ENCODE peak calls at places on chromosomes 1 and 21, in five cellular contexts. One of them, this sample, is unnamed.

GRCh38 chr1:48761986-48762385 is 14.7 kb downstream of the BEND5 start:
- DNase-seq in fibroblast of pulmonary artery: peak; percentile 4
- DNase-seq in foreskin fibroblast: peak; percentile 72
- DNase-seq in ovary: no peak
- DNase-seq in bronchial epithelial cell: peak; percentile 30
- DNase-seq in this sample: no peak

GRCh38 chr1:87766737-87767136 is 438.1 kb downstream of the LMO4 start:
- DNase-seq in fibroblast of pulmonary artery: peak; percentile 17
- DNase-seq in foreskin fibroblast: peak; percentile 49
- DNase-seq in ovary: no peak
- DNase-seq in bronchial epithelial cell: peak; percentile 85
- DNase-seq in this sample: no peak

GRCh38 chr1:107213225-107213624 is 72.4 kb downstream of the NTNG1 start:
- DNase-seq in fibroblast of pulmonary artery: no peak
- DNase-seq in foreskin fibroblast: no peak
- DNase-seq in ovary: no peak
- DNase-seq in bronchial epithelial cell: no peak
- DNase-seq in this sample: no peak

GRCh38 chr1:59494145-59494824 is 197.4 kb downstream of the FGGY start:
- DNase-seq in fibroblast of pulmonary artery: peak; percentile 54
- DNase-seq in foreskin fibroblast: peak; percentile 38
- DNase-seq in ovary: no peak
- DNase-seq in bronchial epithelial cell: no peak
- DNase-seq in this sample: no peak

GRCh38 chr1:227489572-227489971 is 73.8 kb upstream of the ZNF678 start:
- DNase-seq in fibroblast of pulmonary artery: no peak
- DNase-seq in foreskin fibroblast: no peak
- DNase-seq in ovary: no peak
- DNase-seq in bronchial epithelial cell: no peak
- DNase-seq in this sample: no peak

GRCh38 chr1:66354311-66354922 is 179.5 kb upstream of the SGIP1 start:
- DNase-seq in fibroblast of pulmonary artery: peak; percentile 75
- DNase-seq in foreskin fibroblast: no peak
- DNase-seq in ovary: no peak
- DNase-seq in bronchial epithelial cell: no peak
- DNase-seq in this sample: no peak

GRCh38 chr1:231340328-231341013 is 2.4 kb downstream of the SPRTN start:
- DNase-seq in fibroblast of pulmonary artery: no peak
- DNase-seq in foreskin fibroblast: no peak
- DNase-seq in ovary: no peak
- DNase-seq in bronchial epithelial cell: no peak
- DNase-seq in this sample: no peak

GRCh38 chr1:240465531-240465940 is 146.4 kb downstream of the GREM2 start:
- DNase-seq in fibroblast of pulmonary artery: peak; percentile 15
- DNase-seq in foreskin fibroblast: peak; percentile 23
- DNase-seq in ovary: no peak
- DNase-seq in bronchial epithelial cell: no peak
- DNase-seq in this sample: no peak

GRCh38 chr21:17818158-17819113 is 720 bp downstream of the C21orf91 start:
- DNase-seq in fibroblast of pulmonary artery: peak; percentile 49
- DNase-seq in foreskin fibroblast: peak; percentile 62
- DNase-seq in ovary: peak; percentile 30
- DNase-seq in bronchial epithelial cell: peak; percentile 23
- DNase-seq in this sample: no peak

GRCh38 chr1:206663832-206664652 is 20.7 kb upstream of the MAPKAPK2 start:
- DNase-seq in fibroblast of pulmonary artery: peak; percentile 79
- DNase-seq in foreskin fibroblast: peak; percentile 81
- DNase-seq in ovary: peak; percentile 55
- DNase-seq in bronchial epithelial cell: peak; percentile 52
- DNase-seq in this sample: no peak

GRCh38 chr1:110136911-110137310 is 13.4 kb upstream of the SLC6A17 start:
- DNase-seq in fibroblast of pulmonary artery: no peak
- DNase-seq in foreskin fibroblast: no peak
- DNase-seq in ovary: no peak
- DNase-seq in bronchial epithelial cell: no peak
- DNase-seq in this sample: no peak

GRCh38 chr1:11918779-11919519 is 7.3 kb downstream of the KIAA2013 start:
- DNase-seq in fibroblast of pulmonary artery: peak; percentile 79
- DNase-seq in foreskin fibroblast: peak; percentile 91
- DNase-seq in ovary: peak; percentile 50
- DNase-seq in bronchial epithelial cell: peak; percentile 47
- DNase-seq in this sample: peak; percentile 51

GRCh38 chr1:108706643-108707042 is 6.1 kb upstream of the FNDC7 start:
- DNase-seq in fibroblast of pulmonary artery: no peak
- DNase-seq in foreskin fibroblast: no peak
- DNase-seq in ovary: no peak
- DNase-seq in bronchial epithelial cell: no peak
- DNase-seq in this sample: no peak

GRCh38 chr1:209307836-209308235 is 275.7 kb upstream of the CAMK1G start:
- DNase-seq in fibroblast of pulmonary artery: no peak
- DNase-seq in foreskin fibroblast: no peak
- DNase-seq in ovary: no peak
- DNase-seq in bronchial epithelial cell: no peak
- DNase-seq in this sample: no peak

GRCh38 chr1:208525417-208525816 is 281.2 kb upstream of the PLXNA2 start:
- DNase-seq in fibroblast of pulmonary artery: no peak
- DNase-seq in foreskin fibroblast: no peak
- DNase-seq in ovary: no peak
- DNase-seq in bronchial epithelial cell: peak; percentile 8
- DNase-seq in this sample: no peak

GRCh38 chr1:149849947-149850360 is 49.4 kb upstream of the BOLA1 start:
- DNase-seq in fibroblast of pulmonary artery: no peak
- DNase-seq in foreskin fibroblast: peak; percentile 18
- DNase-seq in ovary: no peak
- DNase-seq in bronchial epithelial cell: peak; percentile 39
- DNase-seq in this sample: no peak

GRCh38 chr1:178620584-178621475 is 104.2 kb upstream of the RALGPS2 start:
- DNase-seq in fibroblast of pulmonary artery: no peak
- DNase-seq in foreskin fibroblast: no peak
- DNase-seq in ovary: no peak
- DNase-seq in bronchial epithelial cell: no peak
- DNase-seq in this sample: no peak

GRCh38 chr1:165910764-165911421 is 83.5 kb downstream of the UCK2 start:
- DNase-seq in fibroblast of pulmonary artery: no peak
- DNase-seq in foreskin fibroblast: no peak
- DNase-seq in ovary: peak; percentile 78
- DNase-seq in bronchial epithelial cell: no peak
- DNase-seq in this sample: no peak

GRCh38 chr1:66281808-66282207 is 252.1 kb upstream of the SGIP1 start:
- DNase-seq in fibroblast of pulmonary artery: no peak
- DNase-seq in foreskin fibroblast: no peak
- DNase-seq in ovary: no peak
- DNase-seq in bronchial epithelial cell: no peak
- DNase-seq in this sample: no peak

GRCh38 chr1:9852410-9853301 is 28.9 kb upstream of the CLSTN1 start:
- DNase-seq in fibroblast of pulmonary artery: peak; percentile 90
- DNase-seq in foreskin fibroblast: peak; percentile 88
- DNase-seq in ovary: no peak
- DNase-seq in bronchial epithelial cell: no peak
- DNase-seq in this sample: peak; percentile 60

GRCh38 chr1:234532511-234532922 is 53.5 kb upstream of the TARBP1 start:
- DNase-seq in fibroblast of pulmonary artery: no peak
- DNase-seq in foreskin fibroblast: no peak
- DNase-seq in ovary: no peak
- DNase-seq in bronchial epithelial cell: peak; percentile 78
- DNase-seq in this sample: no peak

GRCh38 chr1:16294219-16295212 is 57.5 kb upstream of the CPLANE2 start:
- DNase-seq in fibroblast of pulmonary artery: no peak
- DNase-seq in foreskin fibroblast: no peak
- DNase-seq in ovary: no peak
- DNase-seq in bronchial epithelial cell: peak; percentile 64
- DNase-seq in this sample: no peak

GRCh38 chr21:44199448-44199847 is 41.3 kb downstream of the ICOSLG start:
- DNase-seq in fibroblast of pulmonary artery: no peak
- DNase-seq in foreskin fibroblast: no peak
- DNase-seq in ovary: no peak
- DNase-seq in bronchial epithelial cell: no peak
- DNase-seq in this sample: no peak

GRCh38 chr1:222171005-222171404 is 376.9 kb downstream of the HHIPL2 start:
- DNase-seq in fibroblast of pulmonary artery: peak; percentile 72
- DNase-seq in foreskin fibroblast: peak; percentile 71
- DNase-seq in ovary: no peak
- DNase-seq in bronchial epithelial cell: peak; percentile 63
- DNase-seq in this sample: no peak

GRCh38 chr1:156656779-156657160 is 14.9 kb downstream of the BCAN start:
- DNase-seq in fibroblast of pulmonary artery: no peak
- DNase-seq in foreskin fibroblast: peak; percentile 66
- DNase-seq in ovary: no peak
- DNase-seq in bronchial epithelial cell: no peak
- DNase-seq in this sample: no peak
- H3K4me3 ChIP-seq in fibroblast of pulmonary artery: peak overlapping the region; percentile 38
- H3K4me3 ChIP-seq in foreskin fibroblast: peak overlapping the region; percentile 43
- H3K4me3 ChIP-seq in ovary: peak overlapping the region; percentile 39
- H3K4me3 ChIP-seq in bronchial epithelial cell: no peak overlapping the region
- H3K4me3 ChIP-seq in this sample: peak overlapping the region; percentile 17

DNA sequence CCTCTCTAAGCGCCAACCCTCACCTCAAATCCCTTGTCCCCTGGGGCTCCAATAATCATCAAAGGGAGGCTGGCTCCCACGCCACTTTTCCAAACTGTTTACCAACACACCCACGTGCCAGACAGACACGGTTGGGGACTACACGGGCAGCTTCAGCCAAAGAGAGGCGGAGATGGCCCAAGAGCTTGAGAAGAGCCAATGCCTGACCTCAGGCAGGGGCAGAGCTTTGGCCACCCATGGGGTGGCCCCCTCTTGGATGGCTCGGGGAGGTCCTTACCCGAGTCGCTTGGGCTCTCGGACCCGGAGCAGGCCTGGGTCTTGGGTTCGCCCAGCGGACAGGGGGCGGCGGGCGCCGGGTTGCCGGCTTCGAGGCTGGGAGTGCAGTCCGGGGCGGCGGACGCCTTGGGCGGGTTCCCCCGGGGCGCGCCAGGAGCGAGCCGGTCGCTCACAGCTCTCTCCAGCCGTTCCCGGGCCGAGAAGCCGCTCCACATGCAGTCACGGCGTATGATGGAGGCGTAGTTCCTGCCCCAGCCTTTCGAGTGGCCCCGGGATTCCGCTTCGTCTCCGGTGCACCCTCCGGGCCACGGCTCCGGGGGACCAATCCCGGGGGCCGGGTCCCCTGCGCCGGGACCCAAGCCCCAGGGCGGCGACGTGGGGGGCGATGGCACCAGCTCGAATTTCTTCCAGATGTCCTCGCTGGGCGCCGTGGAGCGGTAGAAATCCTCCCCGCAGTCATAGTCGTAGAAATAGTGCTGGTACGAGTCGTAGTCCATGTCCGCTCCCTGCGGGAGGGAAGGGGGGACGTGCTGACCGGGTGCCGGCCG is 843 bp downstream of the MYCL start:
- DNase-seq in fibroblast of pulmonary artery: peak; percentile 29
- DNase-seq in foreskin fibroblast: peak; percentile 62
- DNase-seq in ovary: no peak
- DNase-seq in bronchial epithelial cell: no peak
- DNase-seq in this sample: no peak
- TF ChIP-seq CTCF in fibroblast of pulmonary artery: no peak
- TF ChIP-seq CTCF in foreskin fibroblast: no peak
- TF ChIP-seq CTCF in ovary: no peak
- TF ChIP-seq CTCF in bronchial epithelial cell: no peak
- TF ChIP-seq CTCF in this sample: no peak

GRCh38 chr1:84145051-84145450 is 980 bp downstream of the PRKACB start:
- DNase-seq in fibroblast of pulmonary artery: no peak
- DNase-seq in foreskin fibroblast: peak; percentile 34
- DNase-seq in ovary: no peak
- DNase-seq in bronchial epithelial cell: peak; percentile 68
- DNase-seq in this sample: no peak

GRCh38 chr1:84141177-84142003 is 2.7 kb upstream of the PRKACB start:
- DNase-seq in fibroblast of pulmonary artery: peak; percentile 54
- DNase-seq in foreskin fibroblast: peak; percentile 33
- DNase-seq in ovary: no peak
- DNase-seq in bronchial epithelial cell: peak; percentile 27
- DNase-seq in this sample: no peak

GRCh38 chr1:84143796-84144565 is at the start of gene PRKACB:
- DNase-seq in fibroblast of pulmonary artery: peak; percentile 57
- DNase-seq in foreskin fibroblast: peak; percentile 55
- DNase-seq in ovary: no peak
- DNase-seq in bronchial epithelial cell: peak; percentile 72
- DNase-seq in this sample: no peak

GRCh38 chr1:84148758-84149157 is 4.7 kb downstream of the PRKACB start:
- DNase-seq in fibroblast of pulmonary artery: no peak
- DNase-seq in foreskin fibroblast: no peak
- DNase-seq in ovary: no peak
- DNase-seq in bronchial epithelial cell: no peak
- DNase-seq in this sample: no peak

DNA sequence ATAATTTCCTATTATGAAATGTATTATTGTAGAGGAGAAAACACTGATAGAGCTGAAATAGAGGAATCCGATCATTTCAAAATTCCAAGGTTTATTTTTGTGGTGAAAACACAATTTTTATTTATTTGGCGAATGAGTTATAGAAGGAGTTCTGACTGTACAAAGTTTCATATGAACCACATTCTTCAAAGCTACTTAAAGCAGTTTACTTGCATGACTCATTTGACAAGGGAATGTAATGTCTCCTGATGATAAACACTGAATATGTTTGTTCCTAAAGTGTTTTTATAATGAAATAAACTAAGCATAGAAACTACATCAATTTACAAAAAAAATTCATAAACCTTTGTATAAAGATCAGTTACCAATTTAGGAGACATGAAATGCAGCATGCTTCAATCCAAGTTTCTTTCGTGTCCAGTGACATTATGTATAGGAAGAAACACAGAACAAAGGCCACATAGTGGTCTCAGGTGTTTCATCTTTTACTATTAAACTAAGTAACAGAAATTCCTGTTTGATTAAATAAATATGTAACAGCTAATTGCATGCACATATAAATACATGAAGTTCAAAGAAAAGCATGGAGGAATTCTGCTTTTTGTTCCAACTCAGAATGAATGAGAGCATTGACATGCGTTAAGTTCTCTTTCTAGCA is 2.4 kb downstream of the PRKACB start:
- DNase-seq in fibroblast of pulmonary artery: peak; percentile 67
- DNase-seq in foreskin fibroblast: peak; percentile 68
- DNase-seq in ovary: no peak
- DNase-seq in bronchial epithelial cell: peak; percentile 77
- DNase-seq in this sample: no peak
- H3K4me3 ChIP-seq in fibroblast of pulmonary artery: no peak overlapping the region
- H3K4me3 ChIP-seq in foreskin fibroblast: no peak overlapping the region
- H3K4me3 ChIP-seq in ovary: no peak overlapping the region
- H3K4me3 ChIP-seq in bronchial epithelial cell: no peak overlapping the region
- H3K4me3 ChIP-seq in this sample: no peak overlapping the region

DNA sequence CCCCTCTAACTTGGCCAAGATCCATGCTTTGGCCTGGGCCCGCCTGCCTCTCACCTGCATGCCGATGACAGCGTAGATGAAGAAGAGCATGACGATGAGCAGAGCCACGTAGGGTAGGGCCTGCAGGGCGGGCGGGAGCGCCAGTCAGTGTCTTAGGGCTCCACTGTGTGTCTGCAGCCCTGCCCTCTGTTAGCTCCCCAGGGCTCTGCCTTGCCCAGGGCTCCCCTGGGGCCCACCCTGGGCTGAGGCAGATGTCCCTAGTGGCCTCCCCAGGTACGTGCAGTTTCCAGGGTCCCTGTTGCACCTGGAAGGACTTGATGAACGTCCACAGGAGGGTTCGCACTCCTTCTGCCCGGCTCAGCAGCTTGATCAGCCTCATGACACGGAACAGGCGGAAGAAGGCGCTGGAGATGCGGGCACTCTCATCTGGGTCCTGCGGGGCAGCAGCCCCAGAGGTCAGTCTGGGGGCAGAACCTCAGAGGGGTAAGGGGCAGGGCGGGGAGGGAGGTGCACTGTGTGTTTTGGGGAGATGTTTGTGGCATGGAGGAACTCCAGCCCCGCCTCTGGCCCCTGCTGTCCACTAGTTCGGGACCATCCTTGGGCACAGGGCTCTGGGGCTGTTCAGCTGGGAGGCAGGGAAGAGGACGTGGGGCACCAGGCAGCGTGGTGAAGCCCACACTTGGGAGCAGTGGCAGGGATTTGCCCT is 29.8 kb upstream of the KIF21B start:
- DNase-seq in fibroblast of pulmonary artery: no peak
- DNase-seq in foreskin fibroblast: no peak
- DNase-seq in ovary: no peak
- DNase-seq in bronchial epithelial cell: no peak
- DNase-seq in this sample: no peak
- TF ChIP-seq CTCF in fibroblast of pulmonary artery: no peak
- TF ChIP-seq CTCF in foreskin fibroblast: no peak
- TF ChIP-seq CTCF in ovary: no peak
- TF ChIP-seq CTCF in bronchial epithelial cell: no peak
- TF ChIP-seq CTCF in this sample: no peak

This sample was measured in BJ.